ENCODE peak calls at places on chromosomes 2 and 18, in nine cellular contexts. E, K, F, X, V, A, M, W and I are unnamed samples. For H3K4me1, the result is how much of the 10 kb centered on the place peaks cover.

GRCh38 chr18:45167109-45167551 is 448.1 kb upstream of the SLC14A2 start:
- DNase-seq in W (no peak), X (peak), F (no peak), E (no peak), A (no peak), M (no peak), V (no peak), K (no peak), I (no peak)

GRCh38 chr2:180983468-180984388 is 3.3 kb downstream of the UBE2E3 start:
- DNase-seq in W (peak), F (no peak), X (peak), K (peak), A (peak), M (no peak), E (no peak), V (no peak), I (no peak)

GRCh38 chr18:62485684-62486083 is 37.1 kb upstream of the ZCCHC2 start:
- DNase-seq in W (no peak), K (peak), E (no peak), X (no peak), F (no peak), V (peak), A (peak), M (no peak), I (no peak)

GRCh38 chr2:3608373-3609278 is 13.7 kb downstream of the COLEC11 start:
- DNase-seq in F (peak), A (no peak), V (peak), M (peak), W (no peak), X (no peak), E (no peak), K (no peak), I (no peak)

GRCh38 chr2:753123-753522 is 75.9 kb upstream of the TMEM18 start:
- DNase-seq in K (no peak), F (peak), M (no peak), A (no peak), E (no peak), X (no peak), V (no peak), W (no peak), I (no peak)

GRCh38 chr18:49974079-49974478 is 160.7 kb upstream of the ACAA2 start:
- DNase-seq in X (no peak), E (no peak), W (no peak), K (no peak), M (no peak), A (no peak), F (no peak), V (no peak), I (no peak)

GRCh38 chr2:102753563-102754159 is 8.2 kb upstream of the TMEM182 start:
- DNase-seq in W (peak), E (no peak), A (peak), F (no peak), K (peak), X (peak), M (no peak), V (peak), I (no peak)

GRCh38 chr2:26351375-26352090 is 4.9 kb upstream of the ADGRF3 start:
- DNase-seq in K (no peak), M (no peak), V (no peak), E (no peak), F (no peak), X (no peak), W (no peak), A (no peak), I (no peak)

GRCh38 chr2:74197983-74198460 is 393 bp upstream of the MTHFD2 start:
- DNase-seq in W (no peak), K (no peak), V (no peak), A (no peak), E (no peak), X (no peak), M (peak), F (peak), I (no peak)

GRCh38 chr2:106065983-106066826 is 127.9 kb downstream of the UXS1 start:
- DNase-seq in E (no peak), A (no peak), W (peak), V (no peak), X (no peak), K (no peak), M (no peak), F (no peak), I (no peak)

GRCh38 chr18:8471373-8471772 is 137.9 kb upstream of the RAB12 start:
- DNase-seq in X (no peak), A (no peak), E (no peak), V (no peak), M (no peak), W (no peak), K (no peak), F (no peak), I (no peak)

GRCh38 chr18:7844017-7844416 is 276.9 kb downstream of the PTPRM start:
- DNase-seq in A (no peak), F (no peak), W (no peak), K (no peak), X (no peak), M (no peak), V (no peak), E (no peak), I (no peak)

GRCh38 chr18:65725421-65726050 is 25.3 kb upstream of the CDH7 start:
- DNase-seq in M (no peak), F (no peak), E (no peak), A (no peak), X (peak), K (peak), V (no peak), W (peak), I (no peak)

GRCh38 chr18:73352546-73352945 is 484.8 kb upstream of the NETO1 start:
- DNase-seq in V (no peak), K (no peak), M (no peak), W (no peak), F (no peak), X (no peak), E (no peak), A (no peak), I (no peak)

GRCh38 chr2:232873292-232873908 is 3.3 kb downstream of the SNORC start:
- DNase-seq in A (no peak), X (no peak), K (no peak), V (no peak), M (peak), W (peak), F (peak), E (no peak), I (no peak)

GRCh38 chr2:236261452-236261851 is 2.8 kb downstream of the ASB18 start:
- DNase-seq in E (no peak), F (no peak), W (no peak), M (no peak), X (no peak), K (no peak), A (no peak), V (no peak), I (no peak)

GRCh38 chr2:241617431-241618154 is 19.4 kb downstream of the THAP4 start:
- DNase-seq in A (no peak), M (no peak), X (no peak), W (peak), V (no peak), E (peak), F (no peak), K (no peak), I (no peak)

GRCh38 chr2:185433824-185434223 is 304.8 kb upstream of the FSIP2 start:
- DNase-seq in V (no peak), W (no peak), K (no peak), A (no peak), X (no peak), E (no peak), F (no peak), M (no peak), I (no peak)

GRCh38 chr2:152925540-152926448 is 207.4 kb downstream of the ARL6IP6 start:
- DNase-seq in E (peak), F (no peak), V (peak), A (peak), M (peak), W (peak), X (peak), K (peak), I (peak)

GRCh38 chr2:148218326-148219075 is 197.6 kb downstream of the MBD5 start:
- DNase-seq in F (no peak), V (no peak), A (no peak), M (no peak), X (no peak), K (no peak), E (no peak), W (no peak), I (no peak)

GRCh38 chr2:85178154-85178553 is 45.0 kb downstream of the TCF7L1 start:
- DNase-seq in A (no peak), W (no peak), K (no peak), M (no peak), E (no peak), X (no peak), F (no peak), V (no peak), I (no peak)

GRCh38 chr2:85178980-85179411 is 45.8 kb downstream of the TCF7L1 start:
- DNase-seq in M (no peak), A (no peak), X (no peak), K (no peak), F (no peak), E (no peak), V (no peak), W (no peak), I (no peak)

GRCh38 chr2:85175369-85176299 is 42.4 kb downstream of the TCF7L1 start:
- DNase-seq in X (no peak), A (no peak), E (no peak), V (no peak), K (peak), W (no peak), F (no peak), M (no peak), I (peak)

GRCh38 chr2:85174943-85175342 is 41.8 kb downstream of the TCF7L1 start:
- DNase-seq in K (no peak), F (peak), A (no peak), W (no peak), M (no peak), V (no peak), X (no peak), E (no peak), I (no peak)

DNA sequence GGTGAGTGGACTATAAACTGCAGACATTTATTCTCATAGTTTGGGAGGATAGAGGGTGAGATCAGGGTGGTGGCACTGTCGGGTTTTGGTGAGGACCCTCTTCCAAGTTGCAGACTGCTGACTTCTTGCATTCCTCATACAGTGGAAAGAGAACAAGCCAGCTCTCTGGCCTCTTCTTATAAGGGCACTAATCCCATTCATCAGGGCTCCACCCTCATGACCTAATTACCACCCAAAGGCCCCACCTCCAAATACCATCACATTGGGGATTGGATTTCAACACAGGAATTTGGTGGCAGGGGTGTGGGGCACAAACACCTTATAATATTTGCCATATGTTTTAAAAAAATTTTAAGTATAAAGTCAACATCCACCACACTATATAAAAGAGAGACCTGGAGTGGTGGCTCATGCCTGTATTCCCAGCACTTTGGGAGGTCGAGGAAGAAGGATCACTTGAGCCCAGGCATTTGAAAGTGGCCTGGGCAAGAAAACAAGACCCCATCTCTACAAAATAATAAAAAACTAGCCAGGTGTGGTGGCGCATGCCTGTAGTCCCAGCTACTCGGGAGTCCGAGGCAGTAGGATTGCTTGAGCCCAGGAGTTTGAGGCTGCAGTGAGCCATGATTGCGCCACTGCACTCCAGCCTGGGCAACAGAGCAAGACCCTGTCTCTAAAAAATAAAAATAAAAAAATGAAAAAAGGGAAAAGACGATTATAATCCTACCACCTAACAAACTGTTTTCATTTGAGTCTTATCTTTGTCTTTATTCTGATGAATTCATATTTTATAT is 44.0 kb downstream of the TCF7L1 start:
- DNase-seq in K (no peak), M (no peak), A (no peak), W (no peak), E (no peak), X (no peak), F (no peak), V (no peak), I (no peak)
- H3K4me1 ChIP-seq in K (under half), M (under half), A (under half), W (under half), E (under half), X (under half), F (under half), V (under half), I (under half)

GRCh38 chr2:13650586-13651180 is 933.9 kb downstream of the TRIB2 start:
- DNase-seq in E (no peak), F (no peak), K (no peak), W (no peak), M (no peak), V (no peak), X (no peak), A (no peak), I (no peak)
- TF ChIP-seq EP300 in E (no peak), F (no peak), K (no peak), W (no peak), M (no peak), V (no peak), X (no peak), A (no peak), I (no peak)

GRCh38 chr2:211744379-211744778 is 794.2 kb downstream of the ERBB4 start:
- DNase-seq in F (no peak), K (no peak), A (no peak), X (no peak), V (no peak), E (no peak), M (no peak), W (no peak), I (no peak)
- TF ChIP-seq POLR2AphosphoS5 in F (no peak), K (no peak), A (no peak), X (no peak), V (no peak), E (no peak), M (no peak), W (no peak), I (no peak)

DNA sequence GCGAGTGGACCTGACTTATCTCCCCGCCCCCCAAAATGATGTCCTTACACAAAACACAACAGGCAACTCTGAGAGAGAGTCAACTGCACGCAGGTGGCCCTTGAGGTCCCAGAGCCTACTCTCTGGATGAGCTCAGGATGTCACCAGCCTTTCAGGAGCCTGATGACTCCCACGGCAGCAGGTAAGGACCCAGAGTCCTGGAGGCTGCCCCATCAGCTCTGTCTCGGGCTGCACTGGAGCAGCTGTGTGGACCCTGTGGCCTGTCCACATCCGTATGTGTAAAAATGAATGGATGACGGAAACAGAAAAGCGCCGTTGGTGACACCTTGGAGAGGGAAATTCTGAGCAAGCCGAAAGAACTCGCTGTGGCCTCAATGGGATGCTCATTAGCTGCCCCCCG is 130.9 kb downstream of the HDAC4 start:
- DNase-seq in V (peak), A (no peak), X (peak), K (no peak), M (no peak), E (no peak), F (no peak), W (no peak), I (peak)
- H3K4me1 ChIP-seq in V (half or more), A (under half), X (half or more), K (half or more), M (half or more), E (under half), F (half or more), W (half or more), I (half or more)

DNA sequence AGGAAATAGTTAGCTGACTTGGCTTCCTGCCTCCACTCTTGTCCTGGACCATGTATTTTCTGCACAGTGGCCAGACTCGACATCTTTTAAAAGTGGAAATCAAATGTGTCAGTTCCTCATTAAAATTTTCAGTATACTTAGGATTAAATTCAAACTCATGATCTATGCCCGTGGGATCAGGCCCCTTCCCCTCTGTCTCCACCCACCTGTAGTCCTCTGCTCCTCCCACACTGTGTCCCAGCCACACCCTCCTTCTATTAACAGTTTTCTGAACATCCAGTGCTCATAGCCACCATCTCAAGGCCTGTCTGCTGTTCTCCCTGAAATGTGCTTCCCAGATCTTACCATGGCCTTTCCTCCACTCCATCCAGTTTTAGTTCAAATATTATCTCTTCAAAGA is 13.3 kb downstream of the ARHGAP25 start:
- DNase-seq in W (no peak), K (no peak), F (no peak), V (no peak), A (no peak), M (no peak), E (no peak), X (no peak), I (no peak)
- TF ChIP-seq EP300 in W (no peak), K (no peak), F (no peak), V (no peak), A (no peak), M (no peak), E (no peak), X (no peak), I (no peak)

DNA sequence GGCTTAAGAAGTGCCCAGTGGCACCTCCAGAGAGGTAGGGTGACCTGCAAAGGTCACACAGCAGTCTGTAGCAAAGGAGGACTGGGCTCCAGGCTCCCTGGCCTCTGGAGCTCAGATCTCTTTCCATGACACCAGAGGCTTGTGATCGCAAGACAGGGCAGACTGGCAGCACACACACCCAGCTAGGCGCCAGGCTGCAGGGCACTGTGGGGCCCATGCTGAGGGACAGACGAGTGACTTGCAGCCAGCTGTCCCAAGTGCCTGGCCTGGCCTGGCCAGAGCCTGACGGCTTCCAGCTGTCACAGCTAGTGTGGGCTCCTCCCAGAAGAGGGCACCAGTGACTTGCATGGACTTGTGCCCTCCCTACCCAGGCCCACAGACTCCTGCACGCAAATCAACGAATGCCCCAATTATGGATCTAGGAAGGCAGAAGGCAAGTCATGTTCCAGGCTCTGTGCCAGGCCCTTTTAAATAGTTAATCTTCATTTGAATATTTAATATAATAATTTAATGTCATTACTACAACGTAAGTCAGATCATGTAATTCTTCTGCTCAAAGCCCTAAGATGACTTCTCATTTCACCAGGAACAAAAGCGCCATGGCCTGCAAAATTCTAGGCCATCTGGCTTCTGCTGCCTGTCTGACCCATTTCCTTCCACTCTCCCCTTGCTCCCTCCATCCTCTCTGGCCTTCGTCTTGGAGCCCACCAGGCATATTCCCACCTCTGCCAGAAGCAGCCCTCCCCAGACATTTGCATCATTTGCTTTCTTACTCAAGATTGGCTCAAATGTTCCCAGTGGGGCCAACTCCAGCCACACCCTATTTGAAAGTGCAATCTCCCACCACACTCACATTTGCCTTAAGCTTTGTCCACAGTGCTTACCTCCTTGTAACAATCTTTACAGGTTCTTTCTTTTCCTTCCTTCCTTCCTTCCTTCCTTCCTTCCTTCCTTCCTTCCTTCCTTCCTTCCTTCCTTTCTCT is 3.7 kb upstream of the SPEG start:
- DNase-seq in M (peak), W (peak), F (no peak), X (no peak), K (peak), V (no peak), E (no peak), A (no peak), I (no peak)
- TF ChIP-seq POLR2AphosphoS5 in M (peak), W (no peak), F (no peak), X (peak), K (no peak), V (peak), E (no peak), A (no peak), I (no peak)

GRCh38 chr2:55159752-55160151 is 72.3 kb downstream of the CLHC1 start:
- DNase-seq in V (no peak), A (no peak), E (no peak), W (no peak), K (no peak), X (no peak), F (no peak), M (no peak), I (no peak)
- H3K4me1 ChIP-seq in V (half or more), A (under half), E (under half), W (half or more), K (half or more), X (half or more), F (half or more), M (half or more), I (half or more)

GRCh38 chr18:3012920-3013810 is at the start of gene LPIN2:
- DNase-seq in E (peak), A (peak), X (peak), V (peak), W (peak), F (peak), M (peak), K (peak), I (peak)

GRCh38 chr18:3014501-3015202 is 1.7 kb upstream of the LPIN2 start:
- DNase-seq in F (no peak), A (no peak), E (no peak), X (no peak), K (no peak), W (no peak), M (no peak), V (no peak), I (no peak)

GRCh38 chr18:3015851-3016250 is 2.9 kb upstream of the LPIN2 start:
- DNase-seq in A (no peak), V (no peak), M (no peak), K (no peak), F (no peak), X (no peak), E (no peak), W (no peak), I (no peak)

GRCh38 chr18:3016584-3017292 is 3.8 kb upstream of the LPIN2 start:
- DNase-seq in F (no peak), W (no peak), V (no peak), E (no peak), K (no peak), X (no peak), A (no peak), M (no peak), I (no peak)

DNA sequence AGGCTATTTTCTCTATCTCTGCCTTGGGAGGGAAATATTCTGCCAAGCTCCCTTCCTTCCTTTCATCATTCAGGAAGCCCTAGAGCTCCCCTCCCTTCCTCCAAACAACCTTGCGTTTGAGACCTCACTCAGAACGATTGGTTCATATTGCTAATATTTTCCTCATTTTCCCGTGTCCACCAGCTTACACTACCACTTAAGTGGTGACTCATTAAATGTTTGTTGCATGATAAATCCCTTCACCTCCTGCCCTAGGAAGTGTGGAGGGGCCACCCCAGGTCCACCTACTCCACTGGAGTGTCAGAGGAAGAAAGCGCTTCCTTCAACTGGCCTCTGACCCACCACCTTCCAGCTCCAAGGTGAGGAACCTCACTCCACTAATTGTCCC is 2.3 kb upstream of the LPIN2 start:
- DNase-seq in W (no peak), K (peak), A (peak), F (no peak), M (no peak), X (no peak), E (no peak), V (no peak), I (peak)
- TF ChIP-seq EP300 in W (peak), K (no peak), A (no peak), F (peak), M (no peak), X (no peak), E (no peak), V (no peak), I (no peak)

GRCh38 chr2:65277791-65278449 is 50.3 kb downstream of the ACTR2 start:
- DNase-seq in E (no peak), K (no peak), W (no peak), A (no peak), X (no peak), M (no peak), F (no peak), V (no peak), I (no peak)
- TF ChIP-seq POLR2AphosphoS5 in E (no peak), K (no peak), W (no peak), A (no peak), X (no peak), M (no peak), F (peak), V (no peak), I (no peak)